ENCODE peak calls at places on chromosomes 7 and 10, in four cellular contexts. One of them, this sample, is unnamed.

GRCh38 chr7:140841316-140841715 is 83.4 kb downstream of the BRAF start:
- DNase-seq in left ventricle myocardium inferior: no peak
- DNase-seq in cardiac fibroblast: no peak
- DNase-seq in spleen: no peak
- DNase-seq in this sample: no peak

GRCh38 chr10:77228559-77228958 is 409.0 kb downstream of the KCNMA1 start:
- DNase-seq in spleen: no peak
- DNase-seq in cardiac fibroblast: no peak
- DNase-seq in left ventricle myocardium inferior: no peak
- DNase-seq in this sample: no peak

GRCh38 chr10:124231188-124232135 is 138.1 kb upstream of the CHST15 start:
- DNase-seq in spleen: no peak
- DNase-seq in cardiac fibroblast: no peak
- DNase-seq in left ventricle myocardium inferior: no peak
- DNase-seq in this sample: no peak

GRCh38 chr7:155865830-155866545 is 53.7 kb upstream of the SHH start:
- DNase-seq in left ventricle myocardium inferior: no peak
- DNase-seq in spleen: peak
- DNase-seq in cardiac fibroblast: no peak
- DNase-seq in this sample: no peak

GRCh38 chr7:117132385-117133120 is 179.3 kb downstream of the ST7 start:
- DNase-seq in left ventricle myocardium inferior: no peak
- DNase-seq in spleen: no peak
- DNase-seq in cardiac fibroblast: peak
- DNase-seq in this sample: peak

GRCh38 chr10:29446327-29446726 is 157.5 kb downstream of the LYZL1 start:
- DNase-seq in cardiac fibroblast: peak
- DNase-seq in left ventricle myocardium inferior: no peak
- DNase-seq in spleen: no peak
- DNase-seq in this sample: no peak

GRCh38 chr10:95480102-95480900 is 80.9 kb downstream of the SORBS1 start:
- DNase-seq in cardiac fibroblast: peak
- DNase-seq in left ventricle myocardium inferior: peak
- DNase-seq in spleen: no peak
- DNase-seq in this sample: no peak

GRCh38 chr10:122648599-122649428 is 50.8 kb downstream of the C10orf120 start:
- DNase-seq in spleen: peak
- DNase-seq in left ventricle myocardium inferior: peak
- DNase-seq in cardiac fibroblast: peak
- DNase-seq in this sample: peak

GRCh38 chr7:28955356-28955722 is 2.8 kb downstream of the TRIL start:
- DNase-seq in left ventricle myocardium inferior: no peak
- DNase-seq in spleen: no peak
- DNase-seq in cardiac fibroblast: no peak
- DNase-seq in this sample: no peak

GRCh38 chr7:15687645-15688025 is 1.2 kb upstream of the MEOX2 start:
- DNase-seq in cardiac fibroblast: no peak
- DNase-seq in spleen: no peak
- DNase-seq in left ventricle myocardium inferior: peak
- DNase-seq in this sample: no peak

GRCh38 chr7:149261829-149262617 is at the start of gene ZNF783:
- DNase-seq in cardiac fibroblast: peak
- DNase-seq in spleen: peak
- DNase-seq in left ventricle myocardium inferior: peak
- DNase-seq in this sample: peak

GRCh38 chr10:93821051-93821772 is 63.5 kb downstream of the LGI1 start:
- DNase-seq in spleen: no peak
- DNase-seq in cardiac fibroblast: peak
- DNase-seq in left ventricle myocardium inferior: no peak
- DNase-seq in this sample: peak

GRCh38 chr7:135991322-135991721 is 14.2 kb upstream of the MTPN start:
- DNase-seq in spleen: no peak
- DNase-seq in left ventricle myocardium inferior: no peak
- DNase-seq in cardiac fibroblast: no peak
- DNase-seq in this sample: no peak

GRCh38 chr7:82210422-82211184 is 233.0 kb downstream of the CACNA2D1 start:
- DNase-seq in spleen: no peak
- DNase-seq in cardiac fibroblast: peak
- DNase-seq in left ventricle myocardium inferior: no peak
- DNase-seq in this sample: no peak

GRCh38 chr10:99579971-99580370 is 40.3 kb downstream of the SLC25A28 start:
- DNase-seq in left ventricle myocardium inferior: no peak
- DNase-seq in cardiac fibroblast: no peak
- DNase-seq in spleen: no peak
- DNase-seq in this sample: no peak

GRCh38 chr7:2109251-2109935 is 123.4 kb downstream of the MAD1L1 start:
- DNase-seq in cardiac fibroblast: no peak
- DNase-seq in spleen: no peak
- DNase-seq in left ventricle myocardium inferior: no peak
- DNase-seq in this sample: no peak

GRCh38 chr10:3290550-3290949 is 118.0 kb upstream of the PITRM1 start:
- DNase-seq in spleen: no peak
- DNase-seq in cardiac fibroblast: no peak
- DNase-seq in left ventricle myocardium inferior: no peak
- DNase-seq in this sample: no peak

GRCh38 chr7:135980665-135981180 is 3.6 kb upstream of the MTPN start:
- DNase-seq in left ventricle myocardium inferior: no peak
- DNase-seq in cardiac fibroblast: peak
- DNase-seq in spleen: no peak
- DNase-seq in this sample: no peak

GRCh38 chr10:59006511-59007306 is 169.7 kb upstream of the PHYHIPL start:
- DNase-seq in spleen: no peak
- DNase-seq in left ventricle myocardium inferior: no peak
- DNase-seq in cardiac fibroblast: peak
- DNase-seq in this sample: peak

GRCh38 chr10:124560377-124560776 is 98.8 kb downstream of the LHPP start:
- DNase-seq in cardiac fibroblast: peak
- DNase-seq in left ventricle myocardium inferior: peak
- DNase-seq in spleen: peak
- DNase-seq in this sample: no peak

GRCh38 chr7:6392712-6393666 is 54.8 kb downstream of the DAGLB start:
- DNase-seq in spleen: peak
- DNase-seq in left ventricle myocardium inferior: peak
- DNase-seq in cardiac fibroblast: peak
- DNase-seq in this sample: no peak

DNA sequence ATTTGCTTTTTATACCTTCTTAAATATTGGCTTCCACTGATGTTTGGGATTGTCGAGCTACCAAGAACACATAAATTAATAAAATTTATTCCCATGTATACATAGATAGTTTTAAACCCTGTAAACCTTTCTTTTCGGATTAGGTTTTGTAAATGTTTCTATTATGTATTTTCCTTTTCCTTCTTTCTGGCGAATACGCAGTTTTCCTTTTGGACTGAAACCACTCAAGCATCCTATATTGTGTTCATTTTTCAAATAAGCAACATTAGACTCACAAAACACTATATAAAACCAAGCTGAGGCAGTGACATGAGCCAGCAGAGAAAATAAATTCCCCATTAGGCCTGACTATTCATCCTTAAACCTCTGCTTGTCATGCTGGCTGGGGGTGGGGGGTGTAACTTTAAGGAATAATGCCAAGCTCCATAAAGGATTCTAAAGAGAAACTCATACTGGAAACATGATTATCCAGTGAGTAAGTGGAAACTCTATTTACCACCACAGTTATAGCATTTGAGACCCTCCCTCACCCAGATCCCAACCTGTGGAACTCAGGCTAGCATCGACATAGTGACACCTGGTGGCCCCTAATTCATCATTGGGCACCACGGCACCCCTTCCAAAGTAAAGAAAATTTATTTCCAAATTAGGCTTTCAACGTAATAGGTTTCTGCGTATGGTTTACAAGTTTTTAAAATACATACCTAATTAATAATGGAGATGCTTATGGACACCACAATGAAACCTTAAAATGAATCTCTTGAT is 86.5 kb upstream of the CELF2 start:
- DNase-seq in cardiac fibroblast: no peak
- DNase-seq in left ventricle myocardium inferior: no peak
- DNase-seq in spleen: no peak
- DNase-seq in this sample: no peak
- TF ChIP-seq CTCF in cardiac fibroblast: no peak
- TF ChIP-seq CTCF in left ventricle myocardium inferior: peak
- TF ChIP-seq CTCF in spleen: no peak
- TF ChIP-seq CTCF in this sample: no peak

GRCh38 chr7:142798451-142799438 is 28.0 kb downstream of the PRSS2 start:
- DNase-seq in left ventricle myocardium inferior: no peak
- DNase-seq in spleen: no peak
- DNase-seq in cardiac fibroblast: no peak
- DNase-seq in this sample: no peak
- H3K4me3 ChIP-seq in left ventricle myocardium inferior: no peak
- H3K4me3 ChIP-seq in spleen: peak
- H3K4me3 ChIP-seq in cardiac fibroblast: no peak
- H3K4me3 ChIP-seq in this sample: no peak

GRCh38 chr10:48636231-48636630 is 31.4 kb upstream of the ARHGAP22 start:
- DNase-seq in left ventricle myocardium inferior: no peak
- DNase-seq in spleen: no peak
- DNase-seq in cardiac fibroblast: no peak
- DNase-seq in this sample: no peak

GRCh38 chr10:48634984-48635557 is 30.2 kb upstream of the ARHGAP22 start:
- DNase-seq in cardiac fibroblast: no peak
- DNase-seq in left ventricle myocardium inferior: no peak
- DNase-seq in spleen: no peak
- DNase-seq in this sample: no peak

GRCh38 chr10:48638739-48639527 is 34.1 kb upstream of the ARHGAP22 start:
- DNase-seq in left ventricle myocardium inferior: no peak
- DNase-seq in spleen: no peak
- DNase-seq in cardiac fibroblast: no peak
- DNase-seq in this sample: no peak

GRCh38 chr10:48638158-48638557 is 33.3 kb upstream of the ARHGAP22 start:
- DNase-seq in left ventricle myocardium inferior: no peak
- DNase-seq in cardiac fibroblast: no peak
- DNase-seq in spleen: no peak
- DNase-seq in this sample: no peak

GRCh38 chr10:48636901-48637300 is 32.0 kb upstream of the ARHGAP22 start:
- DNase-seq in spleen: no peak
- DNase-seq in left ventricle myocardium inferior: no peak
- DNase-seq in cardiac fibroblast: no peak
- DNase-seq in this sample: no peak
- TF ChIP-seq CTCF in spleen: no peak
- TF ChIP-seq CTCF in left ventricle myocardium inferior: no peak
- TF ChIP-seq CTCF in cardiac fibroblast: no peak
- TF ChIP-seq CTCF in this sample: no peak

GRCh38 chr7:95589766-95590165 is 6.5 kb downstream of the PDK4 start:
- DNase-seq in cardiac fibroblast: no peak
- DNase-seq in spleen: no peak
- DNase-seq in left ventricle myocardium inferior: no peak
- DNase-seq in this sample: no peak

GRCh38 chr7:95590387-95591248 is 5.7 kb downstream of the PDK4 start:
- DNase-seq in spleen: no peak
- DNase-seq in left ventricle myocardium inferior: no peak
- DNase-seq in cardiac fibroblast: peak
- DNase-seq in this sample: no peak

GRCh38 chr7:95592570-95592969 is 3.7 kb downstream of the PDK4 start:
- DNase-seq in cardiac fibroblast: no peak
- DNase-seq in spleen: no peak
- DNase-seq in left ventricle myocardium inferior: no peak
- DNase-seq in this sample: no peak

GRCh38 chr7:95586951-95587301 is 9.4 kb downstream of the PDK4 start:
- DNase-seq in left ventricle myocardium inferior: no peak
- DNase-seq in cardiac fibroblast: no peak
- DNase-seq in spleen: no peak
- DNase-seq in this sample: no peak

GRCh38 chr7:95589031-95589430 is 7.3 kb downstream of the PDK4 start:
- DNase-seq in left ventricle myocardium inferior: no peak
- DNase-seq in spleen: no peak
- DNase-seq in cardiac fibroblast: no peak
- DNase-seq in this sample: no peak
- H3K4me3 ChIP-seq in left ventricle myocardium inferior: peak
- H3K4me3 ChIP-seq in spleen: no peak
- H3K4me3 ChIP-seq in cardiac fibroblast: no peak
- H3K4me3 ChIP-seq in this sample: no peak

GRCh38 chr7:30682131-30683083 is at the start of gene CRHR2:
- DNase-seq in spleen: no peak
- DNase-seq in left ventricle myocardium inferior: peak
- DNase-seq in cardiac fibroblast: no peak
- DNase-seq in this sample: no peak
- TF ChIP-seq CTCF in spleen: peak
- TF ChIP-seq CTCF in left ventricle myocardium inferior: peak
- TF ChIP-seq CTCF in cardiac fibroblast: peak
- TF ChIP-seq CTCF in this sample: peak

DNA sequence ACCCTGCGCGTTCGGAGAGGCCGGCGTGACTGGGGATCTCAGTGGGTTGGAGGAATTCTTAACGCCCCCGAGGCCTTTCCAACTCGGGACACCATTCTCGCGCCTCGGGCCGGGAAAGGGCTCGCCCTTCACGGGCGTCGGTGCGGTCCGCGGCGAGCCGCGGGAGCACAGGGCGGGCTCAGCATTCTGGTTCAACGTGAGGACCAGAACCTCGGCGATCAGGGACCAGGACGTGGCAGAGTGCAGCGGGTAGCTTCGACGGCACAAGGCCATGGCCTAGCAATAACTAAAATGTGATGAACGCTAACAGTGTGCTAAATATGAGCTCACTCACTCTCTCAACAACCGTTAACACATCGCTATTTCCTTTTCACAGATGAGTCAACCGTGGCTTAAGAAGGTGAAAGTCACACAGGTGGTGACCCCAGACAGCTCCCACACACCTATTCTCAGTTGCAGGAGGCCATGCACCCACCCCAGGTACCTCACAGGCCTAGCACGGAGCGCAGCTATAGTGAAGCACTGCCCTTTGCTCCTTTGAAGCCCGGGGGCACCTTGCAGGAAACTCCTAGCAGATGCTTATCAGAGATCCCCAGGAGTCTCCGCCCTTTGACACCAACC is 4.5 kb upstream of the EMX2 start:
- DNase-seq in spleen: no peak
- DNase-seq in left ventricle myocardium inferior: no peak
- DNase-seq in cardiac fibroblast: no peak
- DNase-seq in this sample: no peak
- H3K4me3 ChIP-seq in spleen: no peak
- H3K4me3 ChIP-seq in left ventricle myocardium inferior: peak
- H3K4me3 ChIP-seq in cardiac fibroblast: no peak
- H3K4me3 ChIP-seq in this sample: no peak

GRCh38 chr10:103104721-103105120 is 88.4 kb downstream of the NT5C2 start:
- DNase-seq in spleen: no peak
- DNase-seq in left ventricle myocardium inferior: no peak
- DNase-seq in cardiac fibroblast: no peak
- DNase-seq in this sample: no peak
- TF ChIP-seq CTCF in spleen: no peak
- TF ChIP-seq CTCF in left ventricle myocardium inferior: no peak
- TF ChIP-seq CTCF in cardiac fibroblast: no peak
- TF ChIP-seq CTCF in this sample: no peak